ENCODE peak calls at places on chromosomes 2 and 18, in nine cellular contexts. I is GM19239; L is naive thymus-derived CD8-positive, alpha-beta T cell; F is heart left ventricle; N is NCI-H2081; Q is stimulated activated CD8-positive, alpha-beta memory T cell treated with anti-CD3 and anti-CD28 coated beads, Interleukin-7, amount 100 ng/mL, for 1 hour; S is stimulated activated CD4-positive, alpha-beta T cell treated with anti-CD3 and anti-CD28 coated beads, Interleukin-4, amount 100 ng/mL, for 4 hours; R is ecto neural progenitor cell; O is neural progenitor cell. A is an unnamed sample.

GRCh38 chr2:9085353-9085752 is 81.9 kb upstream of the MBOAT2 start:
- DNase-seq in I (no peak), L (no peak), F (no peak), N (no peak), Q (no peak), S (no peak), R (no peak), O (no peak), A (no peak)

GRCh38 chr2:96089356-96090180 is 26.8 kb downstream of the ADRA2B start:
- DNase-seq in I (no peak), L (no peak), F (peak), N (no peak), Q (no peak), S (no peak), R (peak), O (peak), A (no peak)

GRCh38 chr18:63142502-63143045 is 177.0 kb downstream of the BCL2 start:
- DNase-seq in I (no peak), L (no peak), F (no peak), N (no peak), Q (no peak), S (no peak), R (no peak), O (no peak), A (no peak)

GRCh38 chr2:33038230-33038629 is 91.5 kb downstream of the LTBP1 start:
- DNase-seq in I (no peak), L (no peak), F (no peak), N (no peak), Q (no peak), S (no peak), R (no peak), O (no peak), A (no peak)

GRCh38 chr18:10351858-10352257 is 102.6 kb upstream of the APCDD1 start:
- DNase-seq in I (no peak), L (no peak), F (no peak), N (no peak), Q (no peak), S (no peak), R (no peak), O (no peak), A (no peak)

GRCh38 chr2:176642074-176642473 is 372.8 kb downstream of the MTX2 start:
- DNase-seq in I (no peak), L (no peak), F (no peak), N (no peak), Q (no peak), S (no peak), R (no peak), O (no peak), A (no peak)

GRCh38 chr2:181949047-181949446 is 36.6 kb upstream of the PPP1R1C start:
- DNase-seq in I (no peak), L (no peak), F (no peak), N (no peak), Q (no peak), S (no peak), R (no peak), O (no peak), A (no peak)

GRCh38 chr18:63031439-63031838 is 288.1 kb downstream of the BCL2 start:
- DNase-seq in I (no peak), L (no peak), F (no peak), N (no peak), Q (no peak), S (no peak), R (no peak), O (no peak), A (no peak)

GRCh38 chr2:104889261-104890091 is 35.6 kb downstream of the POU3F3 start:
- DNase-seq in I (no peak), L (no peak), F (no peak), N (no peak), Q (no peak), S (no peak), R (no peak), O (no peak), A (no peak)